ENCODE peak calls at places on chromosomes 3 and 15, in nine cellular contexts. U is MM.1S; D is fibroblast of lung; R is stimulated activated CD4-positive, alpha-beta T cell treated with anti-CD3 and anti-CD28 coated beads, Interleukin-15, amount 100 ng/mL, for 24 hours; F is AG10803; W is effector memory CD4-positive, alpha-beta T cell; A is left ventricle myocardium inferior; M is ovary; T is left colon. G is an unnamed sample.
A peak's percentile ranks its signal among the peaks of the same experiment; 100 is the strongest.

GRCh38 chr15:39270976-39271375 is 309.9 kb upstream of the THBS1 start:
- DNase-seq in U (no peak), D (peak; percentile 59), R (no peak), F (peak; percentile 99), W (no peak), A (no peak), M (no peak), T (no peak), G (no peak)

GRCh38 chr3:75180235-75180944 is 483.7 kb upstream of the FRG2C start:
- DNase-seq in U (peak; percentile 80), D (no peak), R (no peak), F (no peak), W (no peak), A (no peak), M (no peak), T (no peak), G (no peak)

GRCh38 chr3:169075710-169076109 is 587.8 kb downstream of the MECOM start:
- DNase-seq in U (no peak), D (no peak), R (no peak), F (no peak), W (no peak), A (no peak), M (no peak), T (no peak), G (no peak)

GRCh38 chr3:18099611-18100010 is 325.5 kb downstream of the SATB1 start:
- DNase-seq in U (no peak), D (no peak), R (peak; percentile 27), F (peak; percentile 12), W (no peak), A (no peak), M (no peak), T (no peak), G (no peak)

GRCh38 chr15:70237626-70238025 is 139.9 kb upstream of the TLE3 start:
- DNase-seq in U (no peak), D (no peak), R (no peak), F (no peak), W (no peak), A (no peak), M (no peak), T (no peak), G (no peak)

GRCh38 chr15:51401872-51402517 is 60.5 kb downstream of the GLDN start:
- DNase-seq in U (no peak), D (peak; percentile 50), R (peak; percentile 19), F (peak; percentile 48), W (no peak), A (peak; percentile 38), M (no peak), T (peak; percentile 33), G (peak; percentile 31)

GRCh38 chr3:14263317-14264005 is 84.8 kb downstream of the LSM3 start:
- DNase-seq in U (no peak), D (no peak), R (no peak), F (no peak), W (no peak), A (no peak), M (no peak), T (no peak), G (no peak)

GRCh38 chr3:150286390-150287147 is 121.5 kb upstream of the TSC22D2 start:
- DNase-seq in U (peak; percentile 67), D (peak; percentile 64), R (peak; percentile 8), F (peak; percentile 40), W (no peak), A (no peak), M (no peak), T (no peak), G (peak; percentile 55)

GRCh38 chr15:70378126-70379031 is 280.7 kb upstream of the TLE3 start:
- DNase-seq in U (no peak), D (no peak), R (no peak), F (no peak), W (no peak), A (no peak), M (no peak), T (no peak), G (no peak)

GRCh38 chr15:32765236-32765635 is 47.4 kb downstream of the GREM1 start:
- DNase-seq in U (no peak), D (no peak), R (no peak), F (no peak), W (no peak), A (no peak), M (no peak), T (no peak), G (no peak)

GRCh38 chr3:100769693-100770092 is 60.4 kb downstream of the TFG start:
- DNase-seq in U (no peak), D (no peak), R (no peak), F (no peak), W (no peak), A (no peak), M (no peak), T (no peak), G (no peak)

GRCh38 chr15:25655168-25655956 is 207.8 kb downstream of the ATP10A start:
- DNase-seq in U (no peak), D (no peak), R (no peak), F (no peak), W (no peak), A (no peak), M (no peak), T (no peak), G (no peak)

GRCh38 chr15:72271895-72272212 is 500 bp downstream of the PARP6 start:
- DNase-seq in U (peak; percentile 6), D (peak; percentile 24), R (peak; percentile 34), F (peak; percentile 3), W (no peak), A (no peak), M (no peak), T (no peak), G (peak; percentile 32)

GRCh38 chr3:148902173-148902791 is 37.2 kb downstream of the CPA3 start:
- DNase-seq in U (no peak), D (peak; percentile 79), R (no peak), F (peak; percentile 90), W (no peak), A (no peak), M (no peak), T (no peak), G (no peak)

GRCh38 chr3:77348244-77348855 is 308.5 kb downstream of the ROBO2 start:
- DNase-seq in U (peak; percentile 37), D (peak; percentile 24), R (no peak), F (no peak), W (no peak), A (no peak), M (no peak), T (no peak), G (no peak)

GRCh38 chr3:98613616-98614015 is 20.2 kb upstream of the CPOX start:
- DNase-seq in U (peak; percentile 47), D (no peak), R (no peak), F (peak; percentile 12), W (no peak), A (no peak), M (no peak), T (no peak), G (peak; percentile 23)

GRCh38 chr3:7307410-7307809 is 446.5 kb downstream of the GRM7 start:
- DNase-seq in U (no peak), D (peak; percentile 16), R (no peak), F (no peak), W (no peak), A (no peak), M (no peak), T (no peak), G (no peak)

GRCh38 chr3:188122571-188123169 is 31.3 kb upstream of the LPP start:
- DNase-seq in U (peak; percentile 41), D (peak; percentile 39), R (no peak), F (no peak), W (no peak), A (no peak), M (no peak), T (no peak), G (no peak)

GRCh38 chr3:53254190-53254809 is 1.5 kb downstream of the TKT start:
- DNase-seq in U (no peak), D (peak; percentile 34), R (peak; percentile 18), F (no peak), W (no peak), A (no peak), M (no peak), T (peak; percentile 31), G (no peak)

GRCh38 chr3:120855665-120856437 is 52.2 kb upstream of the STXBP5L start:
- DNase-seq in U (no peak), D (peak; percentile 4), R (no peak), F (peak; percentile 83), W (no peak), A (peak; percentile 19), M (peak; percentile 91), T (peak; percentile 14), G (peak; percentile 53)

GRCh38 chr3:99111235-99111634 is 209.7 kb upstream of the DCBLD2 start:
- DNase-seq in U (no peak), D (no peak), R (no peak), F (no peak), W (no peak), A (no peak), M (no peak), T (no peak), G (no peak)

GRCh38 chr3:151393146-151393831 is 8.7 kb upstream of the P2RY12 start:
- DNase-seq in U (no peak), D (no peak), R (no peak), F (peak; percentile 10), W (no peak), A (no peak), M (no peak), T (no peak), G (no peak)

GRCh38 chr15:92683511-92683834 is 27.9 kb upstream of the FAM174B start:
- DNase-seq in U (no peak), D (peak; percentile 44), R (no peak), F (peak; percentile 22), W (no peak), A (peak; percentile 32), M (peak; percentile 42), T (peak; percentile 36), G (peak; percentile 45)

G was measured in SJCRH30.